ENCODE peak calls at places on chromosomes 5 and 9, in ten cellular contexts. Z is pons; X is activated T-cell treated with anti-CD3 and anti-CD28 coated beads, Interleukin-2, amount 50 U/mL, for 24 hours; G is NCI-H1694; B is activated CD4-positive, alpha-beta T cell treated with anti-CD3 and anti-CD28 coated beads for 4 hours; C is endothelial cell; S is SK-N-SH; H is stimulated activated CD4-positive, alpha-beta T cell treated with anti-CD3 and anti-CD28 coated beads, Interleukin-15, amount 100 ng/mL, for 1 hour; N is tibial nerve; L is CD8-positive, alpha-beta T cell. Q is an unnamed sample.

GRCh38 chr9:92808726-92809451 is 44.3 kb upstream of the BICD2 start:
- DNase-seq in Z (no peak), X (peak; percentile 76), G (no peak), B (peak; percentile 31), C (peak; percentile 83), S (peak; percentile 86), H (no peak), N (peak; percentile 36), L (peak; percentile 43), Q (no peak)

GRCh38 chr9:16637938-16638337 is 232.5 kb downstream of the BNC2 start:
- DNase-seq in Z (no peak), X (no peak), G (no peak), B (no peak), C (no peak), S (no peak), H (no peak), N (no peak), L (no peak), Q (no peak)

GRCh38 chr9:117757566-117757965 is 53.4 kb downstream of the TLR4 start:
- DNase-seq in Z (no peak), X (no peak), G (no peak), B (no peak), C (no peak), S (no peak), H (no peak), N (no peak), L (no peak), Q (no peak)

GRCh38 chr9:7533376-7534090 is 266.0 kb downstream of the DMAC1 start:
- DNase-seq in Z (no peak), X (no peak), G (no peak), B (no peak), C (no peak), S (no peak), H (no peak), N (no peak), L (no peak), Q (no peak)

GRCh38 chr5:154534457-154535050 is 56.5 kb upstream of the HAND1 start:
- DNase-seq in Z (no peak), X (no peak), G (no peak), B (no peak), C (no peak), S (no peak), H (no peak), N (no peak), L (no peak), Q (no peak)

GRCh38 chr5:136070486-136071285 is 41.9 kb downstream of the TGFBI start:
- DNase-seq in Z (peak; percentile 15), X (no peak), G (no peak), B (no peak), C (no peak), S (no peak), H (no peak), N (no peak), L (no peak), Q (peak; percentile 70)

GRCh38 chr5:178995341-178995690 is 196 bp upstream of the GRM6 start:
- DNase-seq in Z (no peak), X (no peak), G (no peak), B (no peak), C (no peak), S (peak; percentile 31), H (no peak), N (no peak), L (no peak), Q (no peak)

GRCh38 chr5:149038336-149039075 is 24.4 kb downstream of the SH3TC2 start:
- DNase-seq in Z (peak; percentile 59), X (no peak), G (no peak), B (no peak), C (no peak), S (no peak), H (no peak), N (no peak), L (no peak), Q (no peak)

GRCh38 chr5:74949976-74950375 is 83.8 kb upstream of the FAM169A start:
- DNase-seq in Z (no peak), X (no peak), G (no peak), B (no peak), C (no peak), S (no peak), H (no peak), N (no peak), L (no peak), Q (no peak)

GRCh38 chr5:76356887-76357286 is 46.2 kb upstream of the IQGAP2 start:
- DNase-seq in Z (no peak), X (no peak), G (no peak), B (no peak), C (no peak), S (no peak), H (no peak), N (no peak), L (no peak), Q (no peak)

GRCh38 chr5:93006915-93007314 is 574.1 kb downstream of the NR2F1-AS1 start:
- DNase-seq in Z (no peak), X (no peak), G (no peak), B (no peak), C (no peak), S (no peak), H (no peak), N (no peak), L (no peak), Q (no peak)

GRCh38 chr5:569358-569867 is 42.7 kb upstream of the CEP72 start:
- DNase-seq in Z (no peak), X (no peak), G (no peak), B (no peak), C (no peak), S (no peak), H (no peak), N (no peak), L (no peak), Q (no peak)

GRCh38 chr5:167777746-167778145 is 513.7 kb upstream of the WWC1 start:
- DNase-seq in Z (no peak), X (no peak), G (no peak), B (no peak), C (no peak), S (no peak), H (no peak), N (no peak), L (no peak), Q (no peak)

GRCh38 chr5:173065155-173065554 is 9.0 kb downstream of the CREBRF start:
- DNase-seq in Z (no peak), X (no peak), G (no peak), B (no peak), C (no peak), S (no peak), H (no peak), N (no peak), L (no peak), Q (no peak)

GRCh38 chr5:22908129-22908528 is 55.0 kb upstream of the CDH12 start:
- DNase-seq in Z (no peak), X (no peak), G (no peak), B (no peak), C (no peak), S (no peak), H (no peak), N (no peak), L (no peak), Q (no peak)

GRCh38 chr9:22036866-22037626 is 27.9 kb upstream of the CDKN2B start:
- DNase-seq in Z (no peak), X (no peak), G (no peak), B (no peak), C (no peak), S (no peak), H (no peak), N (no peak), L (no peak), Q (no peak)

GRCh38 chr9:69471433-69471832 is 146.4 kb downstream of the ENTREP1 start:
- DNase-seq in Z (no peak), X (no peak), G (no peak), B (no peak), C (no peak), S (no peak), H (no peak), N (no peak), L (no peak), Q (no peak)

GRCh38 chr5:176533894-176534611 is 3.1 kb downstream of the RNF44 start:
- DNase-seq in Z (peak; percentile 33), X (peak; percentile 65), G (no peak), B (no peak), C (no peak), S (no peak), H (no peak), N (no peak), L (peak; percentile 65), Q (no peak)

GRCh38 chr9:7752481-7752880 is 47.1 kb downstream of the DMAC1 start:
- DNase-seq in Z (no peak), X (no peak), G (no peak), B (no peak), C (no peak), S (no peak), H (no peak), N (no peak), L (no peak), Q (no peak)

GRCh38 chr5:169717298-169717697 is 80.2 kb downstream of the DOCK2 start:
- DNase-seq in Z (no peak), X (no peak), G (no peak), B (no peak), C (no peak), S (no peak), H (no peak), N (no peak), L (no peak), Q (no peak)

GRCh38 chr9:114395196-114395595 is 7.4 kb upstream of the AKNA start:
- DNase-seq in Z (no peak), X (no peak), G (no peak), B (no peak), C (no peak), S (peak; percentile 57), H (no peak), N (no peak), L (no peak), Q (no peak)

GRCh38 chr9:109417054-109417453 is 81.1 kb downstream of the PTPN3 start:
- DNase-seq in Z (no peak), X (no peak), G (no peak), B (no peak), C (no peak), S (no peak), H (no peak), N (no peak), L (no peak), Q (no peak)

GRCh38 chr5:173217626-173218397 is 17.2 kb downstream of the NKX2-5 start:
- DNase-seq in Z (no peak), X (no peak), G (no peak), B (no peak), C (no peak), S (no peak), H (no peak), N (no peak), L (no peak), Q (no peak)

GRCh38 chr5:142065273-142065672 is 43.3 kb upstream of the NDFIP1 start:
- DNase-seq in Z (peak; percentile 69), X (no peak), G (peak; percentile 32), B (no peak), C (peak; percentile 31), S (peak; percentile 78), H (no peak), N (no peak), L (no peak), Q (no peak)

GRCh38 chr9:115229496-115229895 is 111.5 kb upstream of the TNC start:
- DNase-seq in Z (no peak), X (no peak), G (no peak), B (no peak), C (no peak), S (no peak), H (no peak), N (no peak), L (no peak), Q (no peak)

GRCh38 chr9:126861707-126862460 is 1.4 kb downstream of the ZBTB34 start:
- DNase-seq in Z (no peak), X (no peak), G (no peak), B (no peak), C (no peak), S (no peak), H (no peak), N (no peak), L (no peak), Q (no peak)

GRCh38 chr9:35680331-35681105 is 6.8 kb downstream of the CA9 start:
- DNase-seq in Z (no peak), X (no peak), G (no peak), B (no peak), C (no peak), S (no peak), H (no peak), N (no peak), L (no peak), Q (no peak)

GRCh38 chr5:124419531-124419930 is 326.9 kb downstream of the ZNF608 start:
- DNase-seq in Z (no peak), X (no peak), G (no peak), B (no peak), C (no peak), S (no peak), H (no peak), N (no peak), L (no peak), Q (no peak)